ENCODE peak calls at places on chromosomes 2 and 18, in ten cellular contexts. S is neural progenitor cell, A is K562, V is IMR-90, E is H9, D is astrocyte, G is HCT116, H is PC-3, N is fibroblast of lung, B is endodermal cell. Z is an unnamed sample.

GRCh38 chr2:69797836-69798465 is 31.5 kb upstream of the GMCL1 start:
- DNase-seq in H (peak; percentile 59), S (no peak), V (no peak), B (no peak), D (peak; percentile 58), G (no peak), E (no peak), N (no peak), A (no peak), Z (no peak)

GRCh38 chr2:166485558-166486193 is 8.4 kb downstream of the SCN7A start:
- DNase-seq in V (no peak), H (no peak), B (no peak), G (no peak), A (no peak), N (peak; percentile 24), D (no peak), E (no peak), S (no peak), Z (no peak)

GRCh38 chr18:49648811-49649210 is 87.0 kb downstream of the LIPG start:
- DNase-seq in D (no peak), G (peak; percentile 6), A (no peak), S (no peak), N (no peak), E (no peak), H (no peak), V (no peak), B (peak; percentile 39), Z (no peak)

GRCh38 chr2:198312621-198313483 is 508.5 kb downstream of the PLCL1 start:
- DNase-seq in B (no peak), D (no peak), E (no peak), H (no peak), N (no peak), V (no peak), S (peak; percentile 22), A (no peak), G (no peak), Z (no peak)

GRCh38 chr18:12062974-12063373 is 30.7 kb upstream of the ANKRD62 start:
- DNase-seq in N (no peak), D (no peak), G (no peak), H (no peak), E (no peak), B (no peak), A (no peak), V (no peak), S (no peak), Z (no peak)

GRCh38 chr18:34549367-34549766 is 160.7 kb upstream of the DTNA start:
- DNase-seq in E (no peak), N (no peak), A (no peak), G (no peak), H (no peak), D (no peak), V (no peak), S (no peak), B (no peak), Z (no peak)

GRCh38 chr2:70094978-70095832 is 7.9 kb downstream of the PCBP1 start:
- DNase-seq in E (no peak), B (no peak), D (peak; percentile 15), H (peak; percentile 90), A (no peak), S (no peak), N (peak; percentile 79), V (peak; percentile 67), G (no peak), Z (no peak)

GRCh38 chr2:175890636-175891242 is 111.3 kb downstream of the LNPK start:
- DNase-seq in N (no peak), D (no peak), G (no peak), E (no peak), H (no peak), V (no peak), A (no peak), B (no peak), S (no peak), Z (no peak)

DNA sequence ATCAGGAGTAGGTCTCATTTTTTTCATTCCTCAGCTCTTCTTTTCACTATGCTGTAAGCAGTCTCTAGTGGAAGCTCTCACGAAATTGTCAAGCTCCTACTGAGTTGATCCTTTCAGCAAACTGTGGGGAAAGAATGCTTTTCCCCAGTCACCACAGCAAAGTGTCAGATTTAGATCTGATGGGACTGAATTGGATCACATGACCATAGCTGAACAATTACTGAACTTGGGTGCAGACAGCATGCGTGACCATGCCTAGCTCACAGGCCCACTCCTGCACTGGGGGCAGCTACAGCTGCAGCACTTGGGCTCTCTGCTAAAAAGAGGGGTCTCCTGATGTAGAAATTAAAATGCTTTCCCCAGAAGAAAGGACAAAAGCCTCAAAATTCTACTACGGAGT is 3.1 kb downstream of the ARHGAP15 start:
- DNase-seq in B (no peak), H (no peak), G (no peak), A (peak; percentile 14), D (no peak), V (no peak), N (no peak), E (no peak), S (no peak), Z (no peak)
- H3K9ac ChIP-seq in B (no peak overlapping the region), H (no peak overlapping the region), G (no peak overlapping the region), A (no peak overlapping the region), D (no peak overlapping the region), V (no peak overlapping the region), N (no peak overlapping the region), E (no peak overlapping the region), S (no peak overlapping the region), Z (no peak overlapping the region)

GRCh38 chr2:171958475-171958874 is 36.2 kb downstream of the HAT1 start:
- DNase-seq in D (peak; percentile 65), S (no peak), E (no peak), B (no peak), G (no peak), N (peak; percentile 81), V (peak; percentile 85), A (no peak), H (no peak), Z (no peak)

GRCh38 chr2:171959998-171960397 is 37.7 kb downstream of the HAT1 start:
- DNase-seq in N (no peak), E (no peak), H (no peak), A (no peak), S (no peak), D (no peak), G (no peak), V (no peak), B (no peak), Z (no peak)

GRCh38 chr2:171956135-171956830 is 34.0 kb downstream of the HAT1 start:
- DNase-seq in G (no peak), E (no peak), V (no peak), S (no peak), A (no peak), B (no peak), N (peak; percentile 12), H (no peak), D (no peak), Z (no peak)

GRCh38 chr2:171960570-171960969 is 38.3 kb downstream of the HAT1 start:
- DNase-seq in B (no peak), S (no peak), G (no peak), V (no peak), H (no peak), N (no peak), A (no peak), D (no peak), E (no peak), Z (no peak)

GRCh38 chr2:171957061-171957460 is 34.8 kb downstream of the HAT1 start:
- DNase-seq in D (no peak), S (peak; percentile 9), G (no peak), V (no peak), B (no peak), E (no peak), N (peak; percentile 6), A (peak; percentile 22), H (peak; percentile 44), Z (no peak)
- TF ChIP-seq CTCF in D (no peak), S (peak; percentile 26), G (peak; percentile 26), V (no peak), B (peak; percentile 40), E (peak; percentile 28), N (no peak), A (peak; percentile 50), H (peak; percentile 51), Z (no peak)

DNA sequence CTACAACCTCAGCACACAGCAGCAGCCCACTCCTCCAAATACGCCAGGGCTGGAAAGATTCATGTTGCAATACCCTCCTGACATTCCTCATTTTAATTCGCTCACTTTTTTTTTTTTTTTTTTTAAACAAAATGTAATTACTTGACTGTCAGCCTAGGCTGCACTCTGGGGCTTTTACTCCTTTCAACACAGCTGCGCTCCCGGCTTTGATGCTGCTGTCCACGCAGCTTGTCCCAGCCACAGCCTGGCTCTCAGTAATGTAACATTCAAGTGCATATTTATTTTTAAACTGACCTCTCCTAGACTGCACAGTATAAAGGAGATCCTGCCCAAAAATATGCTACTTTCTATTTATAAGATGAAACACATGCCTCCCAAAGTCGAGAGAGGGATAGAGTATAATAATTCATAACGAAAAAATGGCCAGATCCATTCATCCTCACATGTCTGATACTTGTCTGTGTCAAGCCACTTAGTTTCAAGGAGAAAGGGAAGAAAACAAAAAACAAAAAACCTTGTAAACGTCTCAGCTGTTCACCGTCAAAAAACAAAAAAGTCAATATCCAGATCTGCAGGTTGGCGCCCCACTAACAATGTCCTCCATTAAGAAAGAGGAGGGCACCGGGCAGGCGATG is 947 bp downstream of the CDC42EP3 start:
- DNase-seq in G (no peak), A (no peak), H (no peak), N (peak; percentile 49), S (peak; percentile 42), D (no peak), E (no peak), V (no peak), B (no peak), Z (no peak)
- H3K9ac ChIP-seq in G (peak overlapping the region; percentile 83), A (peak overlapping the region; percentile 87), H (peak overlapping the region; percentile 68), N (peak overlapping the region; percentile 76), S (peak overlapping the region; percentile 31), D (peak overlapping the region; percentile 97), E (peak overlapping the region; percentile 63), V (peak overlapping the region; percentile 99), B (peak overlapping the region; percentile 56), Z (peak overlapping the region; percentile 81)

GRCh38 chr2:237083026-237083425 is 2.7 kb upstream of the COPS8 start:
- DNase-seq in E (no peak), D (no peak), B (no peak), G (no peak), N (no peak), S (no peak), V (no peak), H (no peak), A (no peak), Z (no peak)

GRCh38 chr2:237084444-237084843 is 1.2 kb upstream of the COPS8 start:
- DNase-seq in B (no peak), E (no peak), V (no peak), G (no peak), S (no peak), N (no peak), D (no peak), H (no peak), A (no peak), Z (no peak)

GRCh38 chr2:237090906-237091305 is 5.2 kb downstream of the COPS8 start:
- DNase-seq in A (no peak), E (no peak), N (peak; percentile 54), H (no peak), V (peak; percentile 37), S (no peak), D (peak; percentile 59), B (no peak), G (no peak), Z (no peak)

GRCh38 chr2:237081596-237081995 is 4.1 kb upstream of the COPS8 start:
- DNase-seq in S (no peak), G (no peak), B (no peak), A (no peak), N (no peak), D (no peak), V (peak; percentile 19), H (no peak), E (no peak), Z (no peak)

DNA sequence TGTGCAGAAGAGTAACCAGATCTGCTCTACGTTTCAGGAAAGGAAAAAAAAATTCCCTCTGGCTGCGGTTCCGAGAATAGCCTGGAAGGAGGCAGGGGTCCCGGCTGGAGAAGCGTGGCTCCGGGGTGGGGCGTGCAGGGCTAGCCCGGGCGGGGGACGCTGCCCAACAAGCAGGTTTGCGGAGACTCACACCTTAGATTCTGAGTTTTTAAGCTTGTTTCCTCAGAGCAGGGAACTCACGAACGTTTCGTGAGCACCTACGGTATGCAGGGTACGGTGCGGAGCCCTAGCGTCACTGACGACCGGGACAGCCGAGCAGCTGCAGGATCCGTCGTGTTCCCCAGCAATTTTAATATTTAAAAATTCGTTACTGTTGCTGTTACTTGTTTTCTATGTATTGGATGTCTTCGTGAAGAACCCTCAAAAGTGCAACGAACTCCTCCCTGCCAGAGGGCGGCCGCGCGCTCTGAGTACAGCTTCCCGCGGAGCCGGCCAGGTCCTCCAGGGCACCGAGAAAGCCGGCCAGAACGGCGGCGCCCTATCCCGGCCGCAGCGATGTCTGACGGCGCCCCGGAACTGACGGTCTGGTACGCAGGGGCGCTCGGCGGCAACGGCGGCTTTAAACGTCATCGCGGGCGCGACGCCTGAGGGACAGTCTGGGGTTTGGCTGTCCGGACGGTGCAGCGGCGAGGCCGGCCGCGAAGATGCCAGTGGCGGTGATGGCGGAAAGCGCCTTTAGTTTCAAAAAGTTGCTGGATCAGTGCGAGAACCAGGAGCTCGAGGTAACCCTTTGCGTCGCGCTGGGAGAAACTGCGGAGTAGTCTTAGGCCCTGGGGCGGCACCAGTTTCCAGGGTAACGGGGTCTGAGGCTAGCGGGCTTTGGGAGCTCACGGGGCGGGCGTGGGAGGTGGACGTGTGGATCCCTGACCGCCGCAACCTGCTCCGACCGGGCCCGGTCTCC is at the start of gene COPS8:
- DNase-seq in E (peak; percentile 93), A (peak; percentile 90), B (peak; percentile 97), G (peak; percentile 82), N (peak; percentile 94), V (peak; percentile 91), S (peak; percentile 97), H (peak; percentile 94), D (peak; percentile 89), Z (peak; percentile 98)
- TF ChIP-seq CTCF in E (peak; percentile 36), A (peak; percentile 17), B (peak; percentile 56), G (no peak), N (no peak), V (peak; percentile 26), S (peak; percentile 36), H (peak; percentile 40), D (no peak), Z (no peak)